ENCODE peak calls at places on chromosome 13, in six cellular contexts. Q is astrocyte of the spinal cord; V is glutamatergic neuron; I is B cell; U is HT-29; F is CD4-positive, alpha-beta T cell. N is an unnamed sample.

GRCh38 chr13:113777311-113778260 is 18.6 kb downstream of the TMEM255B start:
- DNase-seq in Q (peak; percentile 24), V (no peak), I (no peak), U (no peak), F (no peak), N (no peak)

GRCh38 chr13:102847272-102848234 is 1.7 kb downstream of the ERCC5 start:
- DNase-seq in Q (peak; percentile 59), V (no peak), I (no peak), U (peak; percentile 74), F (no peak), N (no peak)

GRCh38 chr13:89113744-89114143 is 1442.6 kb downstream of the SLITRK5 start:
- DNase-seq in Q (no peak), V (no peak), I (no peak), U (no peak), F (no peak), N (no peak)

GRCh38 chr13:30666113-30666512 is 48.4 kb downstream of the USPL1 start:
- DNase-seq in Q (no peak), V (no peak), I (no peak), U (no peak), F (no peak), N (no peak)

GRCh38 chr13:52665325-52665724 is 12.7 kb downstream of the SUGT1 start:
- DNase-seq in Q (peak; percentile 28), V (no peak), I (no peak), U (peak; percentile 62), F (no peak), N (peak; percentile 20)

GRCh38 chr13:31543190-31543589 is 196.1 kb upstream of the RXFP2 start:
- DNase-seq in Q (no peak), V (no peak), I (no peak), U (no peak), F (no peak), N (no peak)

GRCh38 chr13:99905224-99905623 is 66.3 kb downstream of the ZIC5 start:
- DNase-seq in Q (no peak), V (no peak), I (no peak), U (no peak), F (no peak), N (no peak)

GRCh38 chr13:49444517-49445395 is 682 bp downstream of the SETDB2 start:
- DNase-seq in Q (peak; percentile 57), V (no peak), I (peak; percentile 70), U (peak; percentile 80), F (no peak), N (peak; percentile 24)

GRCh38 chr13:109712187-109712601 is 74.2 kb downstream of the IRS2 start:
- DNase-seq in Q (no peak), V (no peak), I (no peak), U (no peak), F (no peak), N (no peak)

GRCh38 chr13:106630650-106631049 is 62.7 kb upstream of the ARGLU1 start:
- DNase-seq in Q (no peak), V (no peak), I (no peak), U (no peak), F (no peak), N (no peak)

GRCh38 chr13:107476068-107476467 is 739.3 kb downstream of the LIG4 start:
- DNase-seq in Q (no peak), V (no peak), I (no peak), U (no peak), F (no peak), N (no peak)

GRCh38 chr13:23778879-23779278 is 110.3 kb downstream of the MIPEP start:
- DNase-seq in Q (peak; percentile 62), V (no peak), I (no peak), U (no peak), F (no peak), N (no peak)

GRCh38 chr13:20254076-20254475 is 22.0 kb upstream of the GJB6 start:
- DNase-seq in Q (no peak), V (no peak), I (no peak), U (no peak), F (no peak), N (no peak)

GRCh38 chr13:103839460-103839859 is 773.2 kb upstream of the SLC10A2 start:
- DNase-seq in Q (no peak), V (no peak), I (no peak), U (no peak), F (no peak), N (no peak)

GRCh38 chr13:29702912-29703351 is 107.4 kb upstream of the SLC7A1 start:
- DNase-seq in Q (peak; percentile 88), V (no peak), I (no peak), U (no peak), F (no peak), N (no peak)

GRCh38 chr13:42007844-42008243 is 40.6 kb upstream of the DGKH start:
- DNase-seq in Q (peak; percentile 61), V (no peak), I (no peak), U (no peak), F (no peak), N (no peak)

GRCh38 chr13:99590519-99591011 is 89.3 kb downstream of the TM9SF2 start:
- DNase-seq in Q (peak; percentile 66), V (no peak), I (no peak), U (no peak), F (no peak), N (no peak)

GRCh38 chr13:75357576-75358295 is 124.2 kb downstream of the TBC1D4 start:
- DNase-seq in Q (peak; percentile 72), V (peak; percentile 60), I (no peak), U (peak; percentile 85), F (peak; percentile 36), N (peak; percentile 67)

GRCh38 chr13:20356437-20356836 is 124.3 kb upstream of the GJB6 start:
- DNase-seq in Q (no peak), V (no peak), I (no peak), U (no peak), F (no peak), N (no peak)

GRCh38 chr13:77219401-77219800 is 107.5 kb downstream of the MYCBP2 start:
- DNase-seq in Q (no peak), V (no peak), I (no peak), U (no peak), F (no peak), N (no peak)

GRCh38 chr13:109331898-109332297 is 454.5 kb downstream of the IRS2 start:
- DNase-seq in Q (peak; percentile 87), V (no peak), I (no peak), U (peak; percentile 23), F (no peak), N (no peak)

GRCh38 chr13:38223093-38223492 is 126.6 kb upstream of the UFM1 start:
- DNase-seq in Q (peak; percentile 36), V (no peak), I (no peak), U (peak; percentile 36), F (no peak), N (no peak)

GRCh38 chr13:69970521-69970920 is 137.1 kb upstream of the ATXN8OS start:
- DNase-seq in Q (peak; percentile 10), V (no peak), I (no peak), U (peak; percentile 32), F (no peak), N (no peak)

GRCh38 chr13:29758591-29759114 is 91.8 kb downstream of the UBL3 start:
- DNase-seq in Q (no peak), V (no peak), I (peak; percentile 46), U (no peak), F (peak; percentile 46), N (peak; percentile 69)

GRCh38 chr13:29937836-29938235 is 87.4 kb upstream of the UBL3 start:
- DNase-seq in Q (no peak), V (peak; percentile 30), I (no peak), U (peak; percentile 24), F (peak; percentile 31), N (no peak)

GRCh38 chr13:29849071-29849541 is 1.3 kb downstream of the UBL3 start:
- DNase-seq in Q (no peak), V (no peak), I (peak; percentile 50), U (peak; percentile 90), F (no peak), N (peak; percentile 21)

GRCh38 chr13:31775148-31775547 is 35.8 kb downstream of the RXFP2 start:
- DNase-seq in Q (no peak), V (no peak), I (no peak), U (no peak), F (no peak), N (no peak)

GRCh38 chr13:108795841-108796240 is 166.4 kb downstream of the MYO16 start:
- DNase-seq in Q (peak; percentile 79), V (no peak), I (no peak), U (no peak), F (no peak), N (no peak)

GRCh38 chr13:20873348-20873747 is 29.2 kb downstream of the XPO4 start:
- DNase-seq in Q (peak; percentile 30), V (no peak), I (no peak), U (no peak), F (no peak), N (no peak)

N was measured in GM10248.